ENCODE peak calls at places on chromosomes 1 and 21, in ten cellular contexts. A, K, G, M, C, F, Q, T, N and R are unnamed samples.

GRCh38 chr1:192810253-192810880 is 1.5 kb downstream of the RGS2 start:
- DNase-seq in F (no peak), Q (peak), A (no peak), M (peak), G (peak), K (peak), N (peak), T (no peak), C (no peak), R (no peak)

GRCh38 chr1:93579891-93580290 is 101.7 kb downstream of the BCAR3 start:
- DNase-seq in T (peak), K (peak), A (peak), N (peak), C (peak), F (no peak), G (no peak), Q (no peak), M (peak), R (peak)

GRCh38 chr1:225427249-225428065 is at the start of gene LBR:
- DNase-seq in G (peak), Q (no peak), N (peak), C (no peak), F (peak), A (peak), T (peak), K (peak), M (no peak), R (peak)

GRCh38 chr1:107914144-107914543 is 50.8 kb downstream of the VAV3 start:
- DNase-seq in T (no peak), G (no peak), A (no peak), K (no peak), F (no peak), N (no peak), M (no peak), C (no peak), Q (no peak), R (no peak)

GRCh38 chr21:27740084-27740483 is 773.2 kb upstream of the ADAMTS5 start:
- DNase-seq in T (no peak), G (no peak), N (no peak), K (no peak), A (no peak), F (no peak), Q (no peak), M (no peak), C (no peak), R (no peak)

GRCh38 chr1:1989102-1989542 is 14.5 kb downstream of the CFAP74 start:
- DNase-seq in G (peak), K (peak), C (no peak), F (no peak), N (peak), Q (no peak), M (no peak), A (no peak), T (no peak), R (no peak)

GRCh38 chr1:208387908-208388756 is 143.9 kb upstream of the PLXNA2 start:
- DNase-seq in F (no peak), G (no peak), K (no peak), M (no peak), C (no peak), Q (no peak), N (no peak), T (peak), A (no peak), R (no peak)

GRCh38 chr21:32771134-32771523 is 426 bp downstream of the PAXBP1 start:
- DNase-seq in A (peak), F (peak), K (peak), M (peak), Q (peak), C (no peak), G (peak), N (peak), T (peak), R (peak)

GRCh38 chr1:70034403-70034802 is 171.0 kb downstream of the LRRC40 start:
- DNase-seq in F (no peak), T (peak), Q (peak), C (peak), K (peak), N (peak), A (peak), G (no peak), M (peak), R (peak)

GRCh38 chr1:218025454-218025853 is 259.6 kb upstream of the RRP15 start:
- DNase-seq in A (no peak), K (peak), G (no peak), N (peak), Q (no peak), F (no peak), M (peak), C (peak), T (peak), R (peak)

GRCh38 chr1:93746423-93746822 is 64.8 kb upstream of the BCAR3 start:
- DNase-seq in Q (no peak), T (no peak), N (no peak), G (no peak), A (no peak), F (no peak), C (no peak), M (no peak), K (no peak), R (no peak)

GRCh38 chr1:43348809-43349593 is 9.8 kb upstream of the CDC20 start:
- DNase-seq in N (no peak), F (peak), G (peak), A (peak), M (no peak), C (no peak), Q (peak), T (peak), K (peak), R (peak)

GRCh38 chr1:8325771-8326170 is 7.9 kb downstream of the SLC45A1 start:
- DNase-seq in M (no peak), A (no peak), G (no peak), N (no peak), T (no peak), F (no peak), C (no peak), K (no peak), Q (no peak), R (no peak)

GRCh38 chr1:92701147-92701546 is 83.8 kb downstream of the EVI5 start:
- DNase-seq in M (no peak), F (no peak), A (no peak), Q (no peak), T (no peak), N (peak), K (peak), G (no peak), C (no peak), R (no peak)

GRCh38 chr1:30668026-30668425 is 55.4 kb downstream of the MATN1 start:
- DNase-seq in N (peak), F (no peak), T (peak), G (no peak), K (peak), Q (peak), M (no peak), C (no peak), A (no peak), R (peak)

GRCh38 chr1:182685186-182685585 is 799 bp upstream of the RGS8 start:
- DNase-seq in M (no peak), T (no peak), F (no peak), K (no peak), Q (no peak), C (no peak), A (no peak), N (no peak), G (no peak), R (no peak)

GRCh38 chr1:175462618-175463017 is 270.0 kb upstream of the KIAA0040 start:
- DNase-seq in Q (no peak), C (no peak), G (no peak), M (no peak), T (no peak), F (no peak), N (no peak), K (no peak), A (no peak), R (no peak)

GRCh38 chr1:19949016-19949415 is 25.6 kb upstream of the PLA2G2E start:
- DNase-seq in F (no peak), G (no peak), A (peak), T (peak), Q (no peak), M (peak), N (peak), C (peak), K (peak), R (peak)

GRCh38 chr1:33331444-33332356 is 10.8 kb upstream of the A3GALT2 start:
- DNase-seq in K (no peak), F (no peak), Q (no peak), T (peak), N (peak), C (no peak), M (no peak), G (no peak), A (no peak), R (peak)

GRCh38 chr1:218557731-218558130 is 212.6 kb downstream of the TGFB2 start:
- DNase-seq in T (peak), N (no peak), C (no peak), A (no peak), F (no peak), G (no peak), K (peak), Q (no peak), M (no peak), R (no peak)

GRCh38 chr1:245298781-245299180 is 144.0 kb downstream of the KIF26B start:
- DNase-seq in M (peak), K (peak), N (no peak), F (no peak), T (peak), Q (no peak), A (peak), C (peak), G (no peak), R (no peak)

GRCh38 chr1:115429884-115430283 is 91.8 kb upstream of the NGF start:
- DNase-seq in C (no peak), Q (no peak), N (peak), A (peak), G (no peak), M (no peak), T (peak), K (peak), F (no peak), R (peak)